ENCODE peak calls at places on chromosomes 6 and 20, in ten cellular contexts. I is upper lobe of right lung, M is type B pancreatic cell, G is astrocyte of the cerebellum, D is fibroblast of pulmonary artery, Q is brain microvascular endothelial cell, R is mammary epithelial cell, H is B cell, C is body of pancreas, B is Panc1. Z is an unnamed sample.

GRCh38 chr6:137805622-137806021 is 61.4 kb upstream of the TNFAIP3 start:
- DNase-seq in I (no peak), M (no peak), G (no peak), D (peak; percentile 63), Q (no peak), R (no peak), H (no peak), C (peak; percentile 33), B (no peak), Z (no peak)

GRCh38 chr6:42819803-42820508 is 38.1 kb downstream of the BICRAL start:
- DNase-seq in I (no peak), M (no peak), G (no peak), D (peak; percentile 51), Q (no peak), R (no peak), H (no peak), C (peak; percentile 37), B (no peak), Z (no peak)

GRCh38 chr6:169099411-169100202 is 154.0 kb downstream of the THBS2 start:
- DNase-seq in I (no peak), M (no peak), G (no peak), D (peak; percentile 73), Q (peak; percentile 58), R (peak; percentile 35), H (no peak), C (no peak), B (no peak), Z (no peak)

GRCh38 chr6:157186785-157187181 is 136.5 kb downstream of the TMEM242 start:
- DNase-seq in I (no peak), M (no peak), G (no peak), D (no peak), Q (no peak), R (no peak), H (no peak), C (no peak), B (no peak), Z (no peak)

GRCh38 chr20:5614506-5614905 is 135.7 kb upstream of the SHLD1 start:
- DNase-seq in I (no peak), M (peak; percentile 10), G (no peak), D (no peak), Q (no peak), R (no peak), H (no peak), C (no peak), B (no peak), Z (no peak)

GRCh38 chr6:126927841-126928240 is 190.6 kb upstream of the RSPO3 start:
- DNase-seq in I (no peak), M (no peak), G (no peak), D (no peak), Q (no peak), R (no peak), H (no peak), C (no peak), B (no peak), Z (no peak)

GRCh38 chr6:2839982-2840793 is 1.5 kb downstream of the SERPINB1 start:
- DNase-seq in I (no peak), M (no peak), G (no peak), D (no peak), Q (no peak), R (peak; percentile 72), H (no peak), C (no peak), B (no peak), Z (no peak)

GRCh38 chr20:57625181-57625958 is 5.1 kb upstream of the ZBP1 start:
- DNase-seq in I (no peak), M (no peak), G (no peak), D (no peak), Q (no peak), R (no peak), H (no peak), C (no peak), B (no peak), Z (no peak)

GRCh38 chr6:125375013-125375412 is 73.2 kb upstream of the HDDC2 start:
- DNase-seq in I (no peak), M (no peak), G (no peak), D (no peak), Q (no peak), R (no peak), H (no peak), C (no peak), B (no peak), Z (no peak)

GRCh38 chr6:51817832-51818231 is 269.6 kb downstream of the PKHD1 start:
- DNase-seq in I (no peak), M (no peak), G (no peak), D (no peak), Q (no peak), R (no peak), H (no peak), C (no peak), B (no peak), Z (no peak)

GRCh38 chr6:49082611-49083010 is 380.4 kb downstream of the MMUT start:
- DNase-seq in I (no peak), M (no peak), G (no peak), D (no peak), Q (no peak), R (peak; percentile 60), H (no peak), C (no peak), B (no peak), Z (no peak)

GRCh38 chr6:166112580-166112979 is 55.1 kb downstream of the TBXT start:
- DNase-seq in I (no peak), M (no peak), G (peak; percentile 86), D (peak; percentile 80), Q (peak; percentile 90), R (no peak), H (no peak), C (no peak), B (no peak), Z (no peak)

GRCh38 chr20:23141016-23141415 is 54.9 kb upstream of the CD93 start:
- DNase-seq in I (no peak), M (no peak), G (no peak), D (no peak), Q (no peak), R (no peak), H (no peak), C (no peak), B (no peak), Z (no peak)

GRCh38 chr6:169964440-169965212 is 213.2 kb downstream of the ERMARD start:
- DNase-seq in I (no peak), M (no peak), G (no peak), D (no peak), Q (no peak), R (no peak), H (peak; percentile 7), C (no peak), B (no peak), Z (no peak)

GRCh38 chr6:31663961-31664789 is 622 bp downstream of the GPANK1 start:
- DNase-seq in I (no peak), M (no peak), G (peak; percentile 37), D (peak; percentile 75), Q (peak; percentile 63), R (peak; percentile 76), H (no peak), C (peak; percentile 39), B (no peak), Z (no peak)

GRCh38 chr20:35886537-35886936 is 67.8 kb downstream of the SCAND1 start:
- DNase-seq in I (no peak), M (no peak), G (no peak), D (no peak), Q (no peak), R (no peak), H (no peak), C (no peak), B (no peak), Z (no peak)

GRCh38 chr6:122530440-122531046 is 58.9 kb upstream of the SERINC1 start:
- DNase-seq in I (no peak), M (no peak), G (peak; percentile 62), D (peak; percentile 77), Q (peak; percentile 80), R (peak; percentile 62), H (peak; percentile 54), C (peak; percentile 78), B (peak; percentile 78), Z (peak; percentile 39)

GRCh38 chr6:52573295-52573694 is 3.6 kb downstream of the TRAM2 start:
- DNase-seq in I (no peak), M (no peak), G (no peak), D (peak; percentile 58), Q (no peak), R (no peak), H (no peak), C (no peak), B (no peak), Z (no peak)

GRCh38 chr20:61965606-61966491 is 99.8 kb downstream of the TAF4 start:
- DNase-seq in I (no peak), M (no peak), G (no peak), D (no peak), Q (no peak), R (no peak), H (no peak), C (no peak), B (no peak), Z (no peak)
- TF ChIP-seq CTCF in I (no peak), M (no peak), G (no peak), D (no peak), Q (no peak), R (no peak), H (no peak), C (no peak), B (no peak), Z (no peak)

GRCh38 chr6:69980624-69981023 is 114.3 kb downstream of the COL19A1 start:
- DNase-seq in I (no peak), M (no peak), G (no peak), D (no peak), Q (no peak), R (no peak), H (no peak), C (no peak), B (no peak), Z (no peak)
- TF ChIP-seq CTCF in I (no peak), M (no peak), G (no peak), D (no peak), Q (no peak), R (no peak), H (no peak), C (no peak), B (no peak), Z (no peak)

GRCh38 chr6:74343804-74344203 is 647.8 kb downstream of the CD109 start:
- DNase-seq in I (no peak), M (no peak), G (no peak), D (peak; percentile 37), Q (no peak), R (no peak), H (no peak), C (no peak), B (no peak), Z (no peak)
- TF ChIP-seq CTCF in I (peak; percentile 15), M (peak; percentile 53), G (peak; percentile 12), D (peak; percentile 36), Q (peak; percentile 48), R (peak; percentile 19), H (no peak), C (peak; percentile 13), B (peak; percentile 25), Z (peak; percentile 7)

DNA sequence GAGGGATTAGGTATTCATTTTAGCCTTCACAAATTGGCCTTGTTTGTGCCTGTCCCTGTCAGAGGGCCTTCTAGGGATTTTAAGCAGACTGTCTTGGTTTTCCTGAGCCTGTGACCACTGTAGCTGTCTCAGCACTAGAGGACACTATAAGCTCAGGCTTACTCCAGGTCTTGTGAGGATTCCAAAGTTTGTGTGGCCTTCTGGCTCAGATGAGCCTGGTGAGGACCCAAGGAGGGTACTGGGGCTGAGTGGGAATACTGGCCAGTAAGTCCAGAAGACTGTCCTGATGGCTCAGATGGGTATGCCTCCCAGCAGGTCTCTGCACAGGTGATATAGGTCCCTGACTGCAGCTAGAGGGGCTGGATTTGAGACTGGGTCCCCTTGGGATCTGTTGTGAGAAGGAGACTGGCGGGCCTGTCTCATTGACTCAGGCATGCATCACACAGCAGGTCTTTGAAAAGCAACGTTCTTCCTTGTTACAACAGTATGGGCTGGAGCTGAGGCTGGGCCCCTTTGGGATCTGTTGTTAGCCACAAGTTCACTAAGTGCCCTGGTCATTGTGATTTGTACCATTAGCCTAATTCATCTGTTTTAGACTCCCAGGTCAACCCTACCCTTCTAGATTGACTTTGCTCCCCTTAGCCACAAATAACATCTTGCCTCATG is 26.3 kb upstream of the TFB1M start:
- DNase-seq in I (no peak), M (no peak), G (peak; percentile 6), D (peak; percentile 67), Q (peak; percentile 76), R (peak; percentile 56), H (no peak), C (no peak), B (no peak), Z (no peak)
- TF ChIP-seq CTCF in I (no peak), M (peak; percentile 20), G (peak; percentile 53), D (peak; percentile 54), Q (peak; percentile 87), R (peak; percentile 38), H (no peak), C (no peak), B (peak; percentile 13), Z (no peak)